ENCODE peak calls at places on chromosomes 11 and 22, in four cellular contexts. M is GM12878, L is HCT116, O is H1. D is an unnamed sample.

GRCh38 chr22:39532215-39533071 is at the start of gene RPS19BP1:
- DNase-seq in M (peak), L (peak), O (peak), D (peak)

GRCh38 chr22:49297871-49298721 is 529.6 kb downstream of the BRD1 start:
- DNase-seq in M (no peak), L (no peak), O (no peak), D (no peak)

GRCh38 chr11:11074686-11075370 is 217.0 kb upstream of the ZBED5 start:
- DNase-seq in M (no peak), L (no peak), O (no peak), D (no peak)

GRCh38 chr11:86941077-86941870 is 13.9 kb downstream of the FZD4 start:
- DNase-seq in M (no peak), L (no peak), O (no peak), D (no peak)

GRCh38 chr11:36540998-36541397 is 26.8 kb upstream of the RAG1 start:
- DNase-seq in M (peak), L (peak), O (peak), D (peak)

GRCh38 chr22:22378446-22379415 is 129.8 kb downstream of the ZNF280B start:
- DNase-seq in M (no peak), L (no peak), O (no peak), D (peak)

GRCh38 chr22:20013382-20013871 is 3.2 kb downstream of the ARVCF start:
- DNase-seq in M (no peak), L (no peak), O (peak), D (peak)

GRCh38 chr22:20550851-20551744 is 43.7 kb downstream of the MED15 start:
- DNase-seq in M (peak), L (no peak), O (no peak), D (no peak)

GRCh38 chr11:31236052-31236652 is 133.4 kb downstream of the DCDC1 start:
- DNase-seq in M (no peak), L (peak), O (no peak), D (no peak)

GRCh38 chr11:61357894-61358239 is 3.8 kb downstream of the CYB561A3 start:
- DNase-seq in M (no peak), L (no peak), O (no peak), D (no peak)

GRCh38 chr11:47514825-47515647 is 37.9 kb downstream of the CELF1 start:
- DNase-seq in M (no peak), L (no peak), O (no peak), D (peak)

GRCh38 chr11:133924661-133925060 is 32.1 kb downstream of the IGSF9B start:
- DNase-seq in M (no peak), L (no peak), O (no peak), D (no peak)

GRCh38 chr22:33337524-33337923 is 279.3 kb upstream of the SYN3 start:
- DNase-seq in M (no peak), L (no peak), O (no peak), D (no peak)

GRCh38 chr11:119909077-119909476 is 180.1 kb upstream of the NECTIN1 start:
- DNase-seq in M (no peak), L (no peak), O (no peak), D (no peak)

GRCh38 chr11:119909495-119909894 is 180.5 kb upstream of the NECTIN1 start:
- DNase-seq in M (no peak), L (no peak), O (no peak), D (no peak)

GRCh38 chr11:119906376-119906775 is 177.4 kb upstream of the NECTIN1 start:
- DNase-seq in M (no peak), L (no peak), O (no peak), D (no peak)

GRCh38 chr11:119907122-119907933 is 178.3 kb upstream of the NECTIN1 start:
- DNase-seq in M (no peak), L (no peak), O (no peak), D (no peak)

GRCh38 chr11:119907934-119908760 is 179.1 kb upstream of the NECTIN1 start:
- DNase-seq in M (no peak), L (no peak), O (no peak), D (no peak)
- TF ChIP-seq EGR1 in M (no peak), L (no peak), O (no peak), D (no peak)

GRCh38 chr22:45491841-45492240 is 10.8 kb upstream of the FBLN1 start:
- DNase-seq in M (no peak), L (no peak), O (no peak), D (no peak)

GRCh38 chr22:45490836-45491235 is 11.8 kb upstream of the FBLN1 start:
- DNase-seq in M (no peak), L (no peak), O (no peak), D (no peak)

GRCh38 chr22:45497268-45497667 is 5.4 kb upstream of the FBLN1 start:
- DNase-seq in M (no peak), L (no peak), O (no peak), D (no peak)

GRCh38 chr22:45496451-45496941 is 6.2 kb upstream of the FBLN1 start:
- DNase-seq in M (no peak), L (no peak), O (no peak), D (no peak)

GRCh38 chr22:45493286-45493771 is 9.4 kb upstream of the FBLN1 start:
- DNase-seq in M (no peak), L (no peak), O (no peak), D (no peak)
- TF ChIP-seq EGR1 in M (no peak), L (no peak), O (no peak), D (no peak)

DNA sequence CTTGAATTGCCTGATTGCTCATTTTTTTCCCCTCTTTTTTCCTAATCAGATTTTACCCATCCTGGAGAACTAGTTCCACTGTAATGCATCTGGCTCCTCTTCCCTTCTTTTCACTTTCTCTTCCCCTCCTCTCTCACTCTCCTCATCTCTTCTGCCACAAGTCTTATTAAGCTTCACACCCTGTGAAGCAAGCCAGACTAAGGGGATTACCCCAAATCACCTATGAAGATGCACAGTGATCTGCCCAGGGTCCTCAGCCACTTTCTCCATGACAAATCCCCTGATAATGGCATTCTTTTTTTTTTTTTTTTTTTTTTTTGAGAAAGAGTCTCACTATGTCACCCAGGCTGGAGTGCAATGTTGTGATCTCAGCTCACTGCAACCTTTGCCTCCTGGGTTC is 11.2 kb downstream of the UBASH3B start:
- DNase-seq in M (no peak), L (no peak), O (no peak), D (no peak)
- TF ChIP-seq EGR1 in M (no peak), L (no peak), O (no peak), D (no peak)

DNA sequence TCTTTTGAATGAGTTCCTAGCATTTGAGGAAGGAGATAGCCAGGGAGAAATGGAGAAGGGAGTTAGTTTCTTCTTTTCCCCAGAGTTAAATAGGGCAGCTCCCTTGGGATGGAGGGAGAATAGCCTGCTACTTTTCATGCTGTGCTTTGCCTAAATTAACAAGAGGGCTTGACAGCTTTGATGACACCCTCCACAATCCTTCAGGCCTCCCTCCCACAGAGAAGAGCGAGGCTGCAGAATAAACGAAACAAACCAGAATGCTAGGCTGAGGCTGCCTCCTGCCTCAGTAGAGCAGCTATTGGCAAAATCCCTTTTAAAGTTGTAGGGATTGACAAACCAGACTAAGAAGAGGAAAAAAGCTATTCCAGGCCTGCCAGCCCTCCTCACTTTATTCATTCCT is 94.6 kb downstream of the C11orf58 start:
- DNase-seq in M (no peak), L (no peak), O (no peak), D (no peak)
- TF ChIP-seq EGR1 in M (no peak), L (no peak), O (no peak), D (no peak)

GRCh38 chr11:2379471-2380174 is 2.5 kb downstream of the CD81 start:
- DNase-seq in M (no peak), L (no peak), O (no peak), D (no peak)

GRCh38 chr11:2375964-2376551 is 1.1 kb upstream of the CD81 start:
- DNase-seq in M (no peak), L (no peak), O (no peak), D (no peak)

GRCh38 chr11:2378527-2379210 is 1.6 kb downstream of the CD81 start:
- DNase-seq in M (no peak), L (no peak), O (no peak), D (no peak)

GRCh38 chr11:2376751-2377451 is at the start of gene CD81:
- DNase-seq in M (no peak), L (no peak), O (no peak), D (peak)

GRCh38 chr11:2377511-2378443 is 667 bp downstream of the CD81 start:
- DNase-seq in M (no peak), L (no peak), O (no peak), D (peak)
- TF ChIP-seq EGR1 in M (peak), L (no peak), O (no peak), D (peak)

GRCh38 chr11:128516886-128517285 is 70.5 kb downstream of the ETS1 start:
- DNase-seq in M (no peak), L (no peak), O (no peak), D (no peak)
- TF ChIP-seq EGR1 in M (no peak), L (no peak), O (no peak), D (no peak)

D was measured in K562.